ENCODE peak calls at places on chromosomes 16 and 17, in four cellular contexts. One of them, this sample, is unnamed.

GRCh38 chr16:31201511-31202401 is 804 bp downstream of the PYCARD start:
- DNase-seq in progenitor cell of endocrine pancreas: peak; percentile 32
- DNase-seq in AG08396: peak; percentile 50
- DNase-seq in sigmoid colon: no peak
- DNase-seq in this sample: peak; percentile 22

GRCh38 chr16:86158688-86159360 is 259.9 kb downstream of the IRF8 start:
- DNase-seq in progenitor cell of endocrine pancreas: no peak
- DNase-seq in AG08396: peak; percentile 25
- DNase-seq in sigmoid colon: no peak
- DNase-seq in this sample: no peak

GRCh38 chr16:16021988-16022682 is 72.7 kb downstream of the ABCC1 start:
- DNase-seq in sigmoid colon: peak; percentile 99
- DNase-seq in progenitor cell of endocrine pancreas: peak; percentile 27
- DNase-seq in AG08396: peak; percentile 92
- DNase-seq in this sample: peak; percentile 98

GRCh38 chr17:50501906-50502642 is 6.2 kb upstream of the MYCBPAP start:
- DNase-seq in sigmoid colon: peak; percentile 85
- DNase-seq in AG08396: no peak
- DNase-seq in progenitor cell of endocrine pancreas: no peak
- DNase-seq in this sample: no peak

GRCh38 chr17:76171701-76172100 is 30.7 kb upstream of the FOXJ1 start:
- DNase-seq in progenitor cell of endocrine pancreas: no peak
- DNase-seq in AG08396: no peak
- DNase-seq in sigmoid colon: no peak
- DNase-seq in this sample: no peak

GRCh38 chr16:89093602-89094251 is at the start of gene ACSF3:
- DNase-seq in sigmoid colon: peak; percentile 76
- DNase-seq in progenitor cell of endocrine pancreas: no peak
- DNase-seq in AG08396: peak; percentile 94
- DNase-seq in this sample: peak; percentile 56

GRCh38 chr16:74577882-74578366 is 29.0 kb downstream of the GLG1 start:
- DNase-seq in progenitor cell of endocrine pancreas: no peak
- DNase-seq in sigmoid colon: no peak
- DNase-seq in AG08396: peak; percentile 38
- DNase-seq in this sample: peak; percentile 75

GRCh38 chr16:30018731-30019158 is 4.3 kb upstream of the C16orf92 start:
- DNase-seq in sigmoid colon: no peak
- DNase-seq in AG08396: no peak
- DNase-seq in progenitor cell of endocrine pancreas: no peak
- DNase-seq in this sample: no peak

GRCh38 chr17:8679136-8679535 is 48.6 kb upstream of the MYH10 start:
- DNase-seq in AG08396: no peak
- DNase-seq in progenitor cell of endocrine pancreas: no peak
- DNase-seq in sigmoid colon: no peak
- DNase-seq in this sample: no peak

GRCh38 chr16:85302018-85302847 is 190.0 kb upstream of the CIBAR2 start:
- DNase-seq in AG08396: no peak
- DNase-seq in sigmoid colon: no peak
- DNase-seq in progenitor cell of endocrine pancreas: no peak
- DNase-seq in this sample: peak; percentile 91

GRCh38 chr16:67092227-67092626 is 17.5 kb upstream of the PHAF1 start:
- DNase-seq in progenitor cell of endocrine pancreas: no peak
- DNase-seq in AG08396: no peak
- DNase-seq in sigmoid colon: no peak
- DNase-seq in this sample: no peak

GRCh38 chr17:7858487-7858832 is 657 bp downstream of the CYB5D1 start:
- DNase-seq in sigmoid colon: peak; percentile 81
- DNase-seq in AG08396: peak; percentile 57
- DNase-seq in progenitor cell of endocrine pancreas: no peak
- DNase-seq in this sample: peak; percentile 49

GRCh38 chr17:13337864-13338371 is 263.8 kb downstream of the HS3ST3A1 start:
- DNase-seq in progenitor cell of endocrine pancreas: no peak
- DNase-seq in AG08396: peak; percentile 43
- DNase-seq in sigmoid colon: no peak
- DNase-seq in this sample: peak; percentile 87